ENCODE peak calls at places on chromosomes 1 and 21, in five cellular contexts. One of them, this sample, is unnamed.

GRCh38 chr1:91617242-91617837 is 116.7 kb downstream of the CDC7 start:
- DNase-seq in H1: peak
- DNase-seq in DND-41: no peak
- DNase-seq in OCI-LY7: no peak
- DNase-seq in ovary: peak
- DNase-seq in this sample: peak

GRCh38 chr1:154944422-154945159 is 8.1 kb upstream of the PMVK start:
- DNase-seq in H1: no peak
- DNase-seq in DND-41: no peak
- DNase-seq in OCI-LY7: no peak
- DNase-seq in ovary: peak
- DNase-seq in this sample: peak

GRCh38 chr1:6355621-6356020 is 37.9 kb downstream of the ACOT7 start:
- DNase-seq in H1: no peak
- DNase-seq in DND-41: no peak
- DNase-seq in OCI-LY7: no peak
- DNase-seq in ovary: no peak
- DNase-seq in this sample: no peak

GRCh38 chr1:108570128-108570527 is 10.2 kb downstream of the EEIG2 start:
- DNase-seq in H1: no peak
- DNase-seq in DND-41: peak
- DNase-seq in OCI-LY7: peak
- DNase-seq in ovary: no peak
- DNase-seq in this sample: peak

GRCh38 chr1:158952416-158952815 is 21.1 kb downstream of the PYHIN1 start:
- DNase-seq in H1: no peak
- DNase-seq in DND-41: no peak
- DNase-seq in OCI-LY7: peak
- DNase-seq in ovary: no peak
- DNase-seq in this sample: peak

GRCh38 chr1:118650084-118650807 is 337.9 kb downstream of the TBX15 start:
- DNase-seq in H1: no peak
- DNase-seq in DND-41: no peak
- DNase-seq in OCI-LY7: no peak
- DNase-seq in ovary: no peak
- DNase-seq in this sample: no peak

GRCh38 chr1:62175568-62176179 is 19.0 kb upstream of the L1TD1 start:
- DNase-seq in H1: peak
- DNase-seq in DND-41: peak
- DNase-seq in OCI-LY7: peak
- DNase-seq in ovary: no peak
- DNase-seq in this sample: peak

GRCh38 chr1:36486436-36487335 is 4.0 kb upstream of the CSF3R start:
- DNase-seq in H1: no peak
- DNase-seq in DND-41: no peak
- DNase-seq in OCI-LY7: peak
- DNase-seq in ovary: no peak
- DNase-seq in this sample: peak

GRCh38 chr1:10857689-10858088 is 61.2 kb upstream of the CASZ1 start:
- DNase-seq in H1: no peak
- DNase-seq in DND-41: no peak
- DNase-seq in OCI-LY7: no peak
- DNase-seq in ovary: no peak
- DNase-seq in this sample: no peak

GRCh38 chr1:103129796-103130195 is 21.5 kb upstream of the COL11A1 start:
- DNase-seq in H1: no peak
- DNase-seq in DND-41: no peak
- DNase-seq in OCI-LY7: no peak
- DNase-seq in ovary: no peak
- DNase-seq in this sample: no peak

GRCh38 chr1:162386292-162387225 is 5.0 kb downstream of the C1orf226 start:
- DNase-seq in H1: no peak
- DNase-seq in DND-41: no peak
- DNase-seq in OCI-LY7: no peak
- DNase-seq in ovary: no peak
- DNase-seq in this sample: no peak

GRCh38 chr1:235052067-235053008 is 76.3 kb downstream of the TOMM20 start:
- DNase-seq in H1: no peak
- DNase-seq in DND-41: no peak
- DNase-seq in OCI-LY7: no peak
- DNase-seq in ovary: no peak
- DNase-seq in this sample: no peak

GRCh38 chr1:10267319-10267718 is 56.9 kb downstream of the KIF1B start:
- DNase-seq in H1: no peak
- DNase-seq in DND-41: no peak
- DNase-seq in OCI-LY7: no peak
- DNase-seq in ovary: no peak
- DNase-seq in this sample: no peak

GRCh38 chr21:32829504-32829903 is 57.9 kb upstream of the PAXBP1 start:
- DNase-seq in H1: no peak
- DNase-seq in DND-41: no peak
- DNase-seq in OCI-LY7: no peak
- DNase-seq in ovary: no peak
- DNase-seq in this sample: no peak

GRCh38 chr1:179263121-179263520 is 30.5 kb upstream of the SOAT1 start:
- DNase-seq in H1: no peak
- DNase-seq in DND-41: no peak
- DNase-seq in OCI-LY7: no peak
- DNase-seq in ovary: no peak
- DNase-seq in this sample: no peak

GRCh38 chr1:94101613-94101940 is 19.4 kb downstream of the ABCA4 start:
- DNase-seq in H1: no peak
- DNase-seq in DND-41: no peak
- DNase-seq in OCI-LY7: no peak
- DNase-seq in ovary: no peak
- DNase-seq in this sample: no peak
- TF ChIP-seq CTCF in H1: no peak
- TF ChIP-seq CTCF in DND-41: no peak
- TF ChIP-seq CTCF in OCI-LY7: no peak
- TF ChIP-seq CTCF in ovary: no peak
- TF ChIP-seq CTCF in this sample: no peak

GRCh38 chr1:39788426-39788757 is 273 bp downstream of the BMP8B start:
- DNase-seq in H1: no peak
- DNase-seq in DND-41: no peak
- DNase-seq in OCI-LY7: no peak
- DNase-seq in ovary: no peak
- DNase-seq in this sample: no peak
- H3K4me3 ChIP-seq in H1: peak
- H3K4me3 ChIP-seq in DND-41: no peak
- H3K4me3 ChIP-seq in OCI-LY7: peak
- H3K4me3 ChIP-seq in ovary: peak
- H3K4me3 ChIP-seq in this sample: peak

DNA sequence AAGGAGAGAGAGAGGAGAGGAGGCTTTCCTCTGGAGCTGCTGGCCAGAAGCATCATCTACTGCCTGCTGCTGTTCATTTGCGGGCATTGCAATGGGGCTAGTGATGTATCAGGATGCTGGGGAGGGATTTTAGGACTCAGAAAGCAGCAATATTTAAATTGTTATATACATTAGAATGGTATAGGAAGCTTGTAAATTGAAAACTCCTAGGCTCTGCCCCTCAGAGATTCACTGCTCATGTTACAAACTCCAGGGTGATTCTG is 141.9 kb downstream of the ZNF648 start:
- DNase-seq in H1: no peak
- DNase-seq in DND-41: no peak
- DNase-seq in OCI-LY7: no peak
- DNase-seq in ovary: no peak
- DNase-seq in this sample: no peak
- TF ChIP-seq CTCF in H1: peak
- TF ChIP-seq CTCF in DND-41: no peak
- TF ChIP-seq CTCF in OCI-LY7: no peak
- TF ChIP-seq CTCF in ovary: no peak
- TF ChIP-seq CTCF in this sample: no peak

DNA sequence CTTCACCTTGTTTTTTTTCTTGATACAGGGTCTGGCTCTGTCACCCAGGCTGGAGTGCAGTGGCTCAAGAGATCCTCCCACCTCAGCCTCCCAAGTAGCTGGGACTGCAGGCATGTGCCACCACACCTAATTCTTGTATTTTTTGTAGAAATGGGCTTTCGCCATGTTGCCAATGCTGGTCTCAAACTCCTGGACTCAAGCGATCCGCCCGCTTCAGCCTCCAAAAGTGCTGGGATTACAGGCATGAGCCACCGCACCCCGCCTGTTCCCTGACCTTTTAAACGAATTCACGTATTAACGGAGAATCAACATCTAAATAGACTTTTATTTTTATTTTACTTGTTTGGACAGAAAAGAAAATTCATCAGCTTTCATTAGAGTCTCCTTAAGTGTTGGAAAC is 104.8 kb downstream of the PGBD5 start:
- DNase-seq in H1: no peak
- DNase-seq in DND-41: no peak
- DNase-seq in OCI-LY7: no peak
- DNase-seq in ovary: no peak
- DNase-seq in this sample: no peak
- H3K4me3 ChIP-seq in H1: no peak
- H3K4me3 ChIP-seq in DND-41: no peak
- H3K4me3 ChIP-seq in OCI-LY7: no peak
- H3K4me3 ChIP-seq in ovary: no peak
- H3K4me3 ChIP-seq in this sample: no peak

This sample was measured in GM12865.